ENCODE peak calls at places on chromosomes 2 and 18, in four cellular contexts. J is WTC11, L is K562, S is H1. T is an unnamed sample.

GRCh38 chr18:6543330-6543908 is 128.7 kb upstream of the L3MBTL4 start:
- DNase-seq in J (no peak), L (peak), S (no peak), T (peak)

GRCh38 chr2:38485734-38486133 is 108.7 kb upstream of the ATL2 start:
- DNase-seq in J (no peak), L (no peak), S (no peak), T (no peak)

GRCh38 chr2:10084956-10085851 is 5.0 kb upstream of the CYS1 start:
- DNase-seq in J (no peak), L (no peak), S (no peak), T (no peak)

GRCh38 chr2:157480182-157480961 is 36.5 kb upstream of the CYTIP start:
- DNase-seq in J (no peak), L (no peak), S (no peak), T (no peak)

GRCh38 chr2:48343571-48344440 is 186.1 kb upstream of the STON1 start:
- DNase-seq in J (no peak), L (no peak), S (no peak), T (peak)

GRCh38 chr2:234873828-234874173 is 78.0 kb upstream of the SH3BP4 start:
- DNase-seq in J (no peak), L (no peak), S (no peak), T (no peak)

GRCh38 chr2:12881952-12882351 is 165.2 kb downstream of the TRIB2 start:
- DNase-seq in J (no peak), L (peak), S (no peak), T (no peak)

GRCh38 chr2:119482481-119483394 is 41.5 kb downstream of the SCTR start:
- DNase-seq in J (no peak), L (no peak), S (peak), T (peak)

GRCh38 chr18:9513971-9514512 is 38.7 kb downstream of the RALBP1 start:
- DNase-seq in J (no peak), L (no peak), S (no peak), T (no peak)

GRCh38 chr18:9519431-9519830 is 44.1 kb downstream of the RALBP1 start:
- DNase-seq in J (no peak), L (no peak), S (no peak), T (no peak)

GRCh38 chr18:9517869-9518268 is 42.6 kb downstream of the RALBP1 start:
- DNase-seq in J (no peak), L (no peak), S (no peak), T (no peak)

GRCh38 chr18:9520666-9521065 is 45.4 kb downstream of the RALBP1 start:
- DNase-seq in J (no peak), L (no peak), S (no peak), T (no peak)

GRCh38 chr18:9516437-9517064 is 41.2 kb downstream of the RALBP1 start:
- DNase-seq in J (no peak), L (peak), S (no peak), T (peak)
- TF ChIP-seq TEAD4 in J (no peak), L (no peak), S (no peak), T (no peak)

DNA sequence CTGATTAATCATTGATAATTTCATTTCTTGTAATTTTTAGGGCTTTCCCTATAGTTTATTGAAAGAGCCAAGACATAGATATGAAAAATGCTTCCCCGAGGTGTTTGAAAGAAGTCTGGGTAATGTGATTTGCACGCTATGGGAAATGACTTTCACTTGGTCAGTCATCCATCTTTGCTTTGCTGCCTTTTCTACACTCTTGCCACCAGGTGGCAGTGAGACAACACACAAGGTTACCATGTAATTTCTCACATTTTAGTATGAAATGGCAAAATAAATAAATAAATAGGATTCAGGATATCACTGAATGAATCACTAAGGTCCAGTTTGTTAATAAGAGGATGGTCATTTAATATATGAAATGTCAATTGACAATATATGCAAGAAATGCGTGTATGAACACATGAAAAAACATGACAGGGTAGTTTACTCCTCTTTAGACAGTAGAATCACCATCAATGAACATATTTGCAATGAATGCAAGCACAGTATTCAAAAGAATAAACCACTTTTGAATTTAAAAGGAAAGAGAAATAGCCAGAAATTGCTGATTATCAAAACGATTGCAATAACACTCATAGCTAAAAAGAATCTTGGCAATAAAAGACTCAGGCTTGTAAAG is 52.2 kb upstream of the KCNH7 start:
- DNase-seq in J (peak), L (peak), S (no peak), T (peak)
- TF ChIP-seq TEAD4 in J (no peak), L (no peak), S (no peak), T (no peak)

GRCh38 chr2:1527153-1527992 is 114.1 kb downstream of the TPO start:
- DNase-seq in J (no peak), L (no peak), S (no peak), T (no peak)

DNA sequence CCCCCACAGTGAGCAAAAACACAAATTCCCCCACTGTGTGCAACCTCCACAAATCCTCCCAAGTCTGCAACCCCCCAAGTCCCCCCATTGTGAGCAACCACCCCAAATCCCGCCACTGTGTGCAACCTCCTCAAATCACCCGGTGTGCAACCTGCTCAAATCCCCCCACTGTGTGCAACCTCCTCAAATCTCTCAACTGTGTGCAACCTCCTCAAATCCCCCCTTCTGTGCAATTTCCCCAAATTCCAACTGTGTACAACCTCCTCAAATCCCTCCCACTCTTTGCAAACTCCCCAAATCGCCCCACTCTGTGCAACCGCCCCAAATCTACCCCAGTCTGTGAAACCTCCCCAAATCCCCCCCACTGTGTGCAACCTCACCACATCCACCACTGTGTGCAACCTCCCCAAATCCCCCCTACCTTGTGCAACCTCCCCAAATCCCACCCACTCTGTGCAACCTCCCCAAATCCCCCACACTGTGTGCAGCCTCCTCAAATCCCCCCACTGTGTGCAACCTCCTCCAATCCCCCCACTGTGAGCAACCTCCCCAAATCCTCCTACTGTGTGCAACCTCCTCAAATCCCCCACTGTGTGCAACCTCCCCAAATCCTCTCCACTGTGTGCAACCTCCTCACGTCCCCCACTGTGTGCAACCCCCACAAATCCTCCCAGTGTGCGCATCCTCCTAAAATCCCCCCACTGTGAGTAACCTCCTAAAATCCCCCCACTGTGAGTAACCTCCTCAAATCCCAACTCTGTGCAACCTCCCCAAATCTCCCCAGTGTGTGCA is 115.2 kb downstream of the TPO start:
- DNase-seq in J (no peak), L (no peak), S (no peak), T (no peak)
- TF ChIP-seq TEAD4 in J (no peak), L (no peak), S (no peak), T (no peak)

GRCh38 chr18:71503222-71503621 is 1040.9 kb downstream of the CBLN2 start:
- DNase-seq in J (no peak), L (no peak), S (no peak), T (no peak)
- TF ChIP-seq TEAD4 in J (no peak), L (no peak), S (no peak), T (no peak)

GRCh38 chr2:219060821-219061791 is at the start of gene IHH:
- DNase-seq in J (peak), L (no peak), S (peak), T (peak)
- TF ChIP-seq TEAD4 in J (no peak), L (no peak), S (no peak), T (no peak)

T was measured in SK-N-SH.